ENCODE peak calls at places on chromosomes 6 and 20, in four cellular contexts. Z, T, X and C are unnamed samples.

GRCh38 chr6:82863771-82864170 is 201.9 kb downstream of the UBE3D start:
- DNase-seq in Z (no peak), T (no peak), X (no peak), C (no peak)

GRCh38 chr6:141846639-141847038 is 286.1 kb upstream of the GJE1 start:
- DNase-seq in Z (no peak), T (no peak), X (no peak), C (no peak)

GRCh38 chr6:54053893-54054391 is 57.3 kb upstream of the MLIP start:
- DNase-seq in Z (no peak), T (peak), X (peak), C (peak)

GRCh38 chr20:10216146-10216741 is 2.4 kb upstream of the SNAP25 start:
- DNase-seq in Z (no peak), T (peak), X (peak), C (peak)

GRCh38 chr6:45184937-45185336 is 143.2 kb upstream of the RUNX2 start:
- DNase-seq in Z (no peak), T (no peak), X (no peak), C (no peak)

GRCh38 chr20:35698298-35699126 is 640 bp downstream of the NFS1 start:
- DNase-seq in Z (no peak), T (no peak), X (no peak), C (no peak)

GRCh38 chr20:41654292-41654691 is 36.1 kb upstream of the CHD6 start:
- DNase-seq in Z (no peak), T (no peak), X (no peak), C (no peak)

GRCh38 chr6:87279051-87279595 is 43.3 kb upstream of the SMIM8 start:
- DNase-seq in Z (no peak), T (no peak), X (no peak), C (no peak)

GRCh38 chr6:73491371-73491770 is 29.5 kb downstream of the EEF1A1 start:
- DNase-seq in Z (no peak), T (no peak), X (peak), C (no peak)

GRCh38 chr20:38450412-38450975 is 15.4 kb upstream of the SNHG17 start:
- DNase-seq in Z (no peak), T (peak), X (peak), C (no peak)

GRCh38 chr6:90238663-90239542 is 57.7 kb downstream of the BACH2 start:
- DNase-seq in Z (no peak), T (no peak), X (no peak), C (no peak)

GRCh38 chr6:105757512-105758200 is 328.5 kb upstream of the PRDM1 start:
- DNase-seq in Z (no peak), T (no peak), X (no peak), C (no peak)

GRCh38 chr20:19301142-19301541 is 88.7 kb downstream of the SLC24A3 start:
- DNase-seq in Z (no peak), T (no peak), X (no peak), C (no peak)

GRCh38 chr6:113645576-113645970 is 211.6 kb upstream of the MARCKS start:
- DNase-seq in Z (no peak), T (peak), X (peak), C (peak)

GRCh38 chr6:109002100-109002697 is 92.4 kb downstream of the SESN1 start:
- DNase-seq in Z (no peak), T (no peak), X (peak), C (peak)

GRCh38 chr6:90596967-90597539 is 10.2 kb upstream of the MAP3K7 start:
- DNase-seq in Z (no peak), T (no peak), X (no peak), C (no peak)

GRCh38 chr6:31142356-31142755 is 3.5 kb upstream of the PSORS1C2 start:
- DNase-seq in Z (no peak), T (no peak), X (no peak), C (no peak)

GRCh38 chr20:19921349-19921793 is 95.8 kb upstream of the NAA20 start:
- DNase-seq in Z (no peak), T (no peak), X (no peak), C (no peak)

GRCh38 chr20:46631874-46632446 is 19.3 kb downstream of the SLC13A3 start:
- DNase-seq in Z (no peak), T (no peak), X (no peak), C (no peak)

GRCh38 chr20:24785141-24785924 is 163.7 kb upstream of the CST7 start:
- DNase-seq in Z (no peak), T (peak), X (peak), C (no peak)

GRCh38 chr20:50625986-50626677 is 65.2 kb downstream of the RIPOR3 start:
- DNase-seq in Z (peak), T (peak), X (peak), C (no peak)

GRCh38 chr6:119343167-119343566 is 6.4 kb downstream of the MAN1A1 start:
- DNase-seq in Z (no peak), T (no peak), X (no peak), C (no peak)
- H3K4me3 ChIP-seq in Z (no peak), T (no peak), X (no peak), C (no peak)

DNA sequence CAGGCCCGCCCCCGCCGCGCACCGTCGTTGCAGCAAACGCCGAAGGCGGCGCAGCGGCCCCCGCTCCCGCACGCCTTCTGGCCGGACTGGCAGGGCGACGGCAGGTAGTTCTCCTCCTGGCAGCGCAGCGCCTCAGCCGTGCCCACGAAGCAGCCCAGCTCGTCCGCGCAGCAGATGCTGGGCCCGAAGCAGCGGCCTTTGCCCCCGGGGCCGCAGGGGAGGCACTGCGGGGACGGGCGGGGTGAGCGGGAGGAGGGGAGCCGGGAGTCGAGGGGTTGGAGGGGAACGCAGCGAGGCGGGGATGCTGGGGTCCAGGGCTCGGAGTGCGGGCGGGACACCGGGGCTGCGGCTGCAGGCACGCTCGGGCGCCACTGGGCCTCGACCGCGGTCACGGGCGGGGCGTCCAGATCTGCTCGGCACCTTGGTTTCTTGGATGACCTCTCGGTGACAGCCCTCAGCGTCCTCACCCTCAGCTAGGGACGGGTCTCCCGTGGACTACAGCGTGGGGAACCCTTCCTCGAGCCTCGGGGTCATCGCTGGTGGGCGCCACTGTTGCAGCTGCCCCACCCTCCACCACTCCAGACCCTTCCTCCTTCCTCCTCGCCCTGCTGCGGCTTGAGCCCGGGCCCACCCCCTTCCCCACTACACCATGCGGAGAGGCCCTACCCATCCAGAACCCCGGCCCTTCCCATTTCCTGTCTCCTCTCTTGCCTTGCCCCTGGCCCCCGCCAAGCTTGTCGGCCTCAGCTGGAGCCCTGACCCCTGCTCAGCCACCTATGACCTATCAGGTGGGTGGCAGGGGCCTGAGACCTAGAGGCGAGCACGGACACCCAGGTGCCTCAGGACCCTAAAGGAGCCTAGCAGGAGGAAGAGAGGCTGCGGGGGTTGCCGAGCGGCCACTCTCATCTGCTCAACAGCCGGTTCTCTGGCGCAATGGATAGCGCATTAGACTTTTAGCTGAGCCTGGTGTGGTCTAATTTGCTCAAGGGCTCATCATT is 1.3 kb downstream of the AVP start:
- DNase-seq in Z (no peak), T (no peak), X (no peak), C (no peak)
- H3K4me3 ChIP-seq in Z (peak), T (no peak), X (no peak), C (no peak)

GRCh38 chr6:4447646-4448315 is 312.4 kb upstream of the ECI2 start:
- DNase-seq in Z (no peak), T (no peak), X (peak), C (peak)

GRCh38 chr6:4449409-4449808 is 314.0 kb upstream of the ECI2 start:
- DNase-seq in Z (no peak), T (no peak), X (no peak), C (no peak)

GRCh38 chr6:4451101-4451500 is 315.7 kb upstream of the ECI2 start:
- DNase-seq in Z (no peak), T (no peak), X (no peak), C (no peak)

GRCh38 chr6:4450237-4450636 is 314.9 kb upstream of the ECI2 start:
- DNase-seq in Z (no peak), T (no peak), X (no peak), C (no peak)

GRCh38 chr6:4446982-4447381 is 311.6 kb upstream of the ECI2 start:
- DNase-seq in Z (no peak), T (peak), X (peak), C (peak)
- H3K4me3 ChIP-seq in Z (no peak), T (no peak), X (peak), C (no peak)

GRCh38 chr6:107496041-107496440 is 6.1 kb downstream of the SOBP start:
- DNase-seq in Z (no peak), T (no peak), X (no peak), C (no peak)

GRCh38 chr6:107495196-107495643 is 5.3 kb downstream of the SOBP start:
- DNase-seq in Z (peak), T (peak), X (peak), C (no peak)

GRCh38 chr6:107491059-107491609 is 1.2 kb downstream of the SOBP start:
- DNase-seq in Z (peak), T (peak), X (peak), C (no peak)

GRCh38 chr6:107491791-107492674 is 2.1 kb downstream of the SOBP start:
- DNase-seq in Z (peak), T (peak), X (peak), C (peak)

DNA sequence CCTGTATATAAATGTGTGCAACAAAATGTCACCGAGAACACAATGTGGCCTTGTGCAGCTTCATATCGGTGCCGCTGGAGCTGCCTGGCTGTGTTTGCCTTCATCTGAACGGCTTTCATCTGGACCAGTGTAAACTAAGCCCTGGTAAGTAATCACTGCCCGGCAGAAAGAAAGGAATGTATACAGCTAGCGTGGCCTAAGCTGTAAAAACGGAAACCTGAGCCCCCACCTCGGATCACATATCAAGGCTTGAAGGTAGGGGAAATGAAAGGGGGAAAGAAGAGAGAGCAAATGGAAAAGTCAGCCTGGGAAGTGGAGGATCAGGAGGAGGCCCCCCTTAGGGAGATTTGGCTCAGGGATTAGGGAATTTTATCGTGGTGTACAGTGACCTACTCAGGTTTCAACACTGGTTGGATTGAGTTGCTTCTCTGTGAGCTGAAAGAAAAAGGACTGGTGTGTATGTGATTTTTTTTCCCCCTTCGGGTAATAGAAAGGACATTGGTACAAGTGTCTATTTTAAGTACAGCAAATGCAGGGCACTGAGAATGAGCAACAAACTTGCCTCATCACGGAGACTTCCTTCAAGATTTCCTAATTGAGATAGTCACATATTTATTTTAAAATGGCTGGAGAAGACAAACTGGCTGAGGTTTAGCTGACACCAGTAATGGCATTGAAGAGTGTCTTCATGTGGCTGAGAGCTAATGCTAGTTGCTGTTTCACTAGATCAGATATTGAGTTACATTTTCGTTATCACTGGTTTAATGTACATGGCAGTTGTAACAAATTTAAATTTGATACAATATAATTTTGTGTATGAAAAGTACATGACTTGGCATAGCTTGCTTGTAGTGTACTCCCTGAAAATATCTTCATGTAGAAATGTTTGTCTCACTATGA is 3.5 kb downstream of the SOBP start:
- DNase-seq in Z (no peak), T (peak), X (peak), C (no peak)
- H3K4me3 ChIP-seq in Z (peak), T (no peak), X (peak), C (peak)

GRCh38 chr6:144343736-144344428 is 58.7 kb downstream of the UTRN start:
- DNase-seq in Z (no peak), T (no peak), X (no peak), C (no peak)
- H3K4me3 ChIP-seq in Z (peak), T (no peak), X (no peak), C (no peak)

DNA sequence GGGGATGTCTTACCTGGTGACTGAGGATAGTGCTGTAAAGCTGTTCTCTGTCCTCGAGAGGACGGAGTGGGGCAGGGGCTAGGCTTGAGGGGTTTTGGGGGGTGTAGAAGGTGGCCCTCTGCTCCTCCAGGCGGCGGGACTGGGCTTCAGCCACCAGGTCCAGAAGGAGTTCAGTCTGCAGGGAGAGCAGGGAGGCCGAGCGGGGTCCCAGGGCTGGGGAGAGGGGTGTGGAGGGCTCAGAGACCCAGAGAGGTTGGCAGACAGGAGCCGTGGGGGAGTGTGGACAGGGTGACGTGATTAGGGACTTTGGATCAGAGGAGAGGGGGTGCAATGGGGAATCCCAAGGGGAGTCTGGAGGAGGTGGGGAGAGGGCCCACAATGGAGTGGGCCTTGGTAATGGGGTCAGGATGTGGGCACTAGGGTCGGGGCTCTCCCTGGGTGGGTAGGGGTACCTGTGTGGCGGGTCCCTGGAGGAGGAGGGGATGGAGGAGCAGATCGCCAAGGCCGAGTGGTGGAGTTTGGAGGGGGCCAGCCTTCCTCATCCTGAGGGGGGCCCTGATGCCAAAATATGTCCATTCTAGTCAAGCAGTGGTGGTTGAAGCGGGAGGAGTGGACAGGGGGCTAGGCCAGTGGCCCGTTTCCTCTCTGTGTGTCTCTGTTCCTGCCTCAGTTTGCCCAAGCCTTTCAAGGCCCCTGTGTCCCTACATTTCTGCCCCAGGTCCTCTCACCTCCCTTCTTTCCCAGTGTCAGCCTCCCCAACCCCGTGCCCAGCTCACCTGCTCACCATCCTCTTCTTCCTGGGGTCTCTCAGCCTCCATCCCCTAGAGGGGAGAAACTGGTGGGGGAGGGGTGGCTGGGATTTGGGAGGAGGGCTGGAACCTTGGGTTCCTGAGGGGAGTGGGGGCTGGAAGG is 491 bp downstream of the GPSM3 start:
- DNase-seq in Z (peak), T (no peak), X (no peak), C (no peak)
- H3K4me3 ChIP-seq in Z (peak), T (no peak), X (no peak), C (no peak)

GRCh38 chr6:57106990-57107389 is 17.0 kb downstream of the ZNF451 start:
- DNase-seq in Z (no peak), T (no peak), X (no peak), C (no peak)

GRCh38 chr6:57108691-57109090 is 18.7 kb downstream of the ZNF451 start:
- DNase-seq in Z (no peak), T (no peak), X (no peak), C (no peak)

GRCh38 chr6:57113105-57113504 is 23.1 kb downstream of the ZNF451 start:
- DNase-seq in Z (no peak), T (no peak), X (no peak), C (no peak)

GRCh38 chr6:57104350-57104749 is 14.4 kb downstream of the ZNF451 start:
- DNase-seq in Z (no peak), T (no peak), X (no peak), C (no peak)

GRCh38 chr6:57109905-57110304 is 19.9 kb downstream of the ZNF451 start:
- DNase-seq in Z (no peak), T (no peak), X (peak), C (peak)
- H3K4me3 ChIP-seq in Z (no peak), T (no peak), X (no peak), C (no peak)

DNA sequence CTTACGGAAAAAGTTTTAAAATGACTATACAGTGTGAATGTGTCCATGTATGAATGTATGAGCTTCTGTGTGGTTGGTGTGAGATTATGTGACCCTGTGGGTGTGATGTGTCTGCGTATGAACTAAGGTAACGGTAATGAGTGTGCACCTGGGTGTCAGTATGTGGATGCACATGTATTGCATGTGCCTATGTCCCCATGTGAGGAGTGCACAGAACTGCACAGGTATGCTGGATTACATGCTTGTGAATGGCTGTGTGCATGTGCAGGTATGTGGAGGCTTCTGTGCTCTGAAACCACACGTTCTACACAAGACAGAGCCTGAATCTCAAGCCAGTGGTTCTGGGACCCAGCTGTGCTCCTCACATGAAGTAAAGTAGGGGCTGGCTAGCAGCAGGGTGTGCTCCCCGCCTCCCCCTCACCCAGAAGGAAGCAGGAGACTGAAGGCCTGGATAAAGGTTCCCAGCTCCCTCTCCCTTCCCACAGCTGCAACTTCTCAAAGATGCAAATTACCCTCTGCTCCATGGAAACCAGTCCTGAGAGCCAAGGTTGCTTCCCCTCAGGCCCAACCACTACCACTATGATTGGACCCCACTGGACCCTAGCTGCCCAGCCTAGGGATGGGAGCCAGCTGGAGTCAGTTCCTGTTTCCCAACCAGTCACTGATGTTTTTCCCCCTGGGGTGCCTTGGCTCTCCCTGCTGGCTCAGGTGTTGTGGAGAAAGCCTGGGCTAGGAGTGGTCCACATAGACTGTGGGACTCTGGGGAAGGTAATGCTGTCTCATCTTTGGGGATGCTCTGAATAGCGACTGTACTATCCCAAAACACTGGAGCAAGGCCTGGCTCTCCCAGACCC is 24.8 kb upstream of the SPDEF start:
- DNase-seq in Z (no peak), T (no peak), X (peak), C (no peak)
- H3K4me3 ChIP-seq in Z (no peak), T (no peak), X (no peak), C (no peak)